ENCODE peak calls at places on chromosome 18, in ten cellular contexts. One of them, this sample, is unnamed.

GRCh38 chr18:44342946-44343345 is 337.7 kb upstream of the SETBP1 start:
- DNase-seq in PC-9: no peak
- DNase-seq in DND-41: no peak
- DNase-seq in left lung: no peak
- DNase-seq in GM23248: no peak
- DNase-seq in heart right ventricle: no peak
- DNase-seq in MM.1S: no peak
- DNase-seq in esophagus muscularis mucosa: no peak
- DNase-seq in tibial nerve: no peak
- DNase-seq in ovary: no peak
- DNase-seq in this sample: no peak

GRCh38 chr18:14959550-14959949 is 211.6 kb downstream of the ANKRD30B start:
- DNase-seq in left lung: no peak
- DNase-seq in GM23248: no peak
- DNase-seq in heart right ventricle: no peak
- DNase-seq in DND-41: no peak
- DNase-seq in MM.1S: no peak
- DNase-seq in PC-9: no peak
- DNase-seq in tibial nerve: no peak
- DNase-seq in ovary: no peak
- DNase-seq in esophagus muscularis mucosa: peak; percentile 82
- DNase-seq in this sample: no peak

GRCh38 chr18:29225351-29225750 is 1048.4 kb upstream of the CDH2 start:
- DNase-seq in esophagus muscularis mucosa: no peak
- DNase-seq in PC-9: no peak
- DNase-seq in heart right ventricle: no peak
- DNase-seq in tibial nerve: no peak
- DNase-seq in left lung: no peak
- DNase-seq in ovary: no peak
- DNase-seq in DND-41: no peak
- DNase-seq in GM23248: peak; percentile 11
- DNase-seq in MM.1S: no peak
- DNase-seq in this sample: no peak

GRCh38 chr18:63218472-63218871 is 101.1 kb downstream of the BCL2 start:
- DNase-seq in tibial nerve: no peak
- DNase-seq in MM.1S: no peak
- DNase-seq in heart right ventricle: no peak
- DNase-seq in esophagus muscularis mucosa: no peak
- DNase-seq in PC-9: no peak
- DNase-seq in ovary: no peak
- DNase-seq in DND-41: no peak
- DNase-seq in left lung: no peak
- DNase-seq in GM23248: no peak
- DNase-seq in this sample: no peak

GRCh38 chr18:65606551-65607130 is 144.2 kb upstream of the CDH7 start:
- DNase-seq in MM.1S: no peak
- DNase-seq in esophagus muscularis mucosa: no peak
- DNase-seq in PC-9: no peak
- DNase-seq in DND-41: no peak
- DNase-seq in left lung: no peak
- DNase-seq in tibial nerve: no peak
- DNase-seq in ovary: no peak
- DNase-seq in heart right ventricle: no peak
- DNase-seq in GM23248: no peak
- DNase-seq in this sample: no peak

GRCh38 chr18:13289501-13290205 is 71.1 kb downstream of the LDLRAD4 start:
- DNase-seq in GM23248: peak; percentile 8
- DNase-seq in PC-9: no peak
- DNase-seq in tibial nerve: no peak
- DNase-seq in DND-41: no peak
- DNase-seq in esophagus muscularis mucosa: no peak
- DNase-seq in heart right ventricle: no peak
- DNase-seq in left lung: no peak
- DNase-seq in ovary: no peak
- DNase-seq in MM.1S: no peak
- DNase-seq in this sample: no peak

GRCh38 chr18:9025104-9025838 is 77.2 kb upstream of the NDUFV2 start:
- DNase-seq in PC-9: no peak
- DNase-seq in tibial nerve: no peak
- DNase-seq in MM.1S: no peak
- DNase-seq in DND-41: no peak
- DNase-seq in ovary: no peak
- DNase-seq in left lung: no peak
- DNase-seq in GM23248: peak; percentile 83
- DNase-seq in heart right ventricle: no peak
- DNase-seq in esophagus muscularis mucosa: no peak
- DNase-seq in this sample: no peak

GRCh38 chr18:23183356-23184150 is 48.3 kb downstream of the CABLES1 start:
- DNase-seq in esophagus muscularis mucosa: no peak
- DNase-seq in tibial nerve: no peak
- DNase-seq in left lung: no peak
- DNase-seq in PC-9: no peak
- DNase-seq in GM23248: peak; percentile 91
- DNase-seq in heart right ventricle: no peak
- DNase-seq in ovary: no peak
- DNase-seq in MM.1S: no peak
- DNase-seq in DND-41: no peak
- DNase-seq in this sample: no peak

GRCh38 chr18:54233228-54233625 is 8.8 kb upstream of the MBD2 start:
- DNase-seq in PC-9: no peak
- DNase-seq in ovary: no peak
- DNase-seq in esophagus muscularis mucosa: no peak
- DNase-seq in left lung: no peak
- DNase-seq in heart right ventricle: no peak
- DNase-seq in DND-41: no peak
- DNase-seq in tibial nerve: no peak
- DNase-seq in GM23248: no peak
- DNase-seq in MM.1S: no peak
- DNase-seq in this sample: no peak
- H3K27ac ChIP-seq in PC-9: no peak overlapping the region
- H3K27ac ChIP-seq in ovary: no peak overlapping the region
- H3K27ac ChIP-seq in esophagus muscularis mucosa: no peak overlapping the region
- H3K27ac ChIP-seq in left lung: no peak overlapping the region
- H3K27ac ChIP-seq in heart right ventricle: no peak overlapping the region
- H3K27ac ChIP-seq in DND-41: no peak overlapping the region
- H3K27ac ChIP-seq in tibial nerve: no peak overlapping the region
- H3K27ac ChIP-seq in GM23248: no peak overlapping the region
- H3K27ac ChIP-seq in MM.1S: no peak overlapping the region
- H3K27ac ChIP-seq in this sample: no peak overlapping the region

DNA sequence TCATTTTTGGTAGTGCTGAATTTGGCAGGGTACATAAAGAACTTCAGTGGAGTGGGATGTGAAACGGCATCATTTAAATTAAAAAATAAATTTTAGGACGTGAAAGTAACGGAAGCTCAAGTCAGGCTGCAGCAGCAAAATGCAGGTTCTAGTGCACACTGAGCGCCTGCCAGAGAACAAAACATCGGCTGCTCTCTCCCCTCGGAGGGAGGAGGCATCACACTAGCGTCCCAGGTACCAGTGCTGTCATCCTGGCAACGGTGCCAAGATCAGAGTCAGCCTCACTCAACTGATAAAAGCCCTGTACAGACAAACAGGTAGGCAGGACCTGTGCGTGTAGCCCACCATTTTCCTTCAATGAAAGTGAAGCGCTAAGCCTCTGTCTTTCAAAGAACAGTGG is 261.5 kb downstream of the PTGR3 start:
- DNase-seq in tibial nerve: no peak
- DNase-seq in left lung: no peak
- DNase-seq in GM23248: no peak
- DNase-seq in ovary: no peak
- DNase-seq in DND-41: no peak
- DNase-seq in esophagus muscularis mucosa: no peak
- DNase-seq in PC-9: no peak
- DNase-seq in MM.1S: no peak
- DNase-seq in heart right ventricle: no peak
- DNase-seq in this sample: no peak
- H3K27ac ChIP-seq in tibial nerve: no peak overlapping the region
- H3K27ac ChIP-seq in left lung: no peak overlapping the region
- H3K27ac ChIP-seq in GM23248: no peak overlapping the region
- H3K27ac ChIP-seq in ovary: no peak overlapping the region
- H3K27ac ChIP-seq in DND-41: no peak overlapping the region
- H3K27ac ChIP-seq in esophagus muscularis mucosa: no peak overlapping the region
- H3K27ac ChIP-seq in PC-9: no peak overlapping the region
- H3K27ac ChIP-seq in MM.1S: no peak overlapping the region
- H3K27ac ChIP-seq in heart right ventricle: no peak overlapping the region
- H3K27ac ChIP-seq in this sample: no peak overlapping the region

GRCh38 chr18:77005651-77006195 is 126.9 kb downstream of the MBP start:
- DNase-seq in left lung: no peak
- DNase-seq in tibial nerve: no peak
- DNase-seq in esophagus muscularis mucosa: no peak
- DNase-seq in PC-9: no peak
- DNase-seq in MM.1S: no peak
- DNase-seq in GM23248: no peak
- DNase-seq in DND-41: no peak
- DNase-seq in ovary: no peak
- DNase-seq in heart right ventricle: no peak
- DNase-seq in this sample: no peak
- H3K27ac ChIP-seq in left lung: no peak overlapping the region
- H3K27ac ChIP-seq in tibial nerve: peak overlapping the region; percentile 77
- H3K27ac ChIP-seq in esophagus muscularis mucosa: peak overlapping the region; percentile 45
- H3K27ac ChIP-seq in PC-9: no peak overlapping the region
- H3K27ac ChIP-seq in MM.1S: no peak overlapping the region
- H3K27ac ChIP-seq in GM23248: no peak overlapping the region
- H3K27ac ChIP-seq in DND-41: peak overlapping the region; percentile 85
- H3K27ac ChIP-seq in ovary: no peak overlapping the region
- H3K27ac ChIP-seq in heart right ventricle: no peak overlapping the region
- H3K27ac ChIP-seq in this sample: no peak overlapping the region

GRCh38 chr18:74499633-74500032 is 3.5 kb downstream of the CNDP2 start:
- DNase-seq in PC-9: peak; percentile 75
- DNase-seq in left lung: peak; percentile 78
- DNase-seq in tibial nerve: peak; percentile 73
- DNase-seq in GM23248: peak; percentile 53
- DNase-seq in esophagus muscularis mucosa: no peak
- DNase-seq in MM.1S: peak; percentile 86
- DNase-seq in heart right ventricle: peak; percentile 37
- DNase-seq in ovary: no peak
- DNase-seq in DND-41: peak; percentile 71
- DNase-seq in this sample: peak; percentile 61
- H3K27ac ChIP-seq in PC-9: no peak overlapping the region
- H3K27ac ChIP-seq in left lung: peak overlapping the region; percentile 87
- H3K27ac ChIP-seq in tibial nerve: no peak overlapping the region
- H3K27ac ChIP-seq in GM23248: peak overlapping the region; percentile 59
- H3K27ac ChIP-seq in esophagus muscularis mucosa: peak overlapping the region; percentile 69
- H3K27ac ChIP-seq in MM.1S: peak overlapping the region; percentile 91
- H3K27ac ChIP-seq in heart right ventricle: peak overlapping the region; percentile 50
- H3K27ac ChIP-seq in ovary: peak overlapping the region; percentile 15
- H3K27ac ChIP-seq in DND-41: peak overlapping the region; percentile 94
- H3K27ac ChIP-seq in this sample: peak overlapping the region; percentile 81

DNA sequence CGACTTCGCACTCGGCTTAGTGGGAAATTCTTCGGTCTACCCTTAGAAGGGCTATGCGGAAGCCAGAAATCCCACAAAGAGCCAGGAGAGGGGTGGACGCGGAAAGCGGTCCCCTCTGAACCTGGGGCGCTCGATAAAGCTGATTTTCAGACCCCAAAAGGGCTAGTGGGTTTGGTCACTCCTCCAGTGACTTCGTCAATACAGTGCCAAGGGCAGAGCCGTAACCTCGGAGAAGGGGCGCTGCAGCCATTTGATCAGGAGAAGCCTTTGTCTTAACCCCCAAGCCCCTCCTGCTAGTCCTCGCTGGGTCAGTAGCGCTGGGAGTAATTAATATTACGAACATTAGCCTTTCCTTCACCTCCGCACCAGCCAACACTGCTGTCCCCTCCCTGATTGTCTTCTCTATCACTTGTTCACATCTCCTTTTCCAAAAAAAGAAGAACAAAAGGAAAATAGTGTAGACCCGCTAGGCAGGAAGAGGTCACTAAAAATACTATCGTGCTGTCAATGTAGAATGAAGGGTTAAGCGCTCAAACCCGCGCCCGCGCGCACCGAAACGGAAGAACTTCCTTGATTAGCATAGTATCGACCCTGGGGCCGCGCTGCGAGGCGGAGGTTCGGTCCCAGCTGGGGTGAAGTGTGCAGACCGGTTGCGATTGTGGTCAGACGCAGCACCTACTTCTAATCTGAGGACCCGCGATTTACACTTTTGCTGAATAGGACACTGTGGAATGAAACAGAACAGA is 63.3 kb upstream of the MAPRE2 start:
- DNase-seq in GM23248: peak; percentile 55
- DNase-seq in tibial nerve: no peak
- DNase-seq in DND-41: peak; percentile 68
- DNase-seq in esophagus muscularis mucosa: no peak
- DNase-seq in PC-9: peak; percentile 13
- DNase-seq in ovary: peak; percentile 26
- DNase-seq in MM.1S: peak; percentile 72
- DNase-seq in heart right ventricle: peak; percentile 46
- DNase-seq in left lung: peak; percentile 59
- DNase-seq in this sample: peak; percentile 69
- H3K27ac ChIP-seq in GM23248: no peak overlapping the region
- H3K27ac ChIP-seq in tibial nerve: no peak overlapping the region
- H3K27ac ChIP-seq in DND-41: peak overlapping the region; percentile 38
- H3K27ac ChIP-seq in esophagus muscularis mucosa: peak overlapping the region; percentile 65
- H3K27ac ChIP-seq in PC-9: peak overlapping the region; percentile 76
- H3K27ac ChIP-seq in ovary: no peak overlapping the region
- H3K27ac ChIP-seq in MM.1S: no peak overlapping the region
- H3K27ac ChIP-seq in heart right ventricle: no peak overlapping the region
- H3K27ac ChIP-seq in left lung: no peak overlapping the region
- H3K27ac ChIP-seq in this sample: no peak overlapping the region